ENCODE peak calls at places on chromosomes 2 and 18, in eight cellular contexts. I is kidney, O is BJ, M is psoas muscle, J is transverse colon, X is MG63, V is DND-41, S is fibroblast of the aortic adventitia. H is an unnamed sample.

GRCh38 chr2:222305510-222306392 is 7.0 kb upstream of the PAX3 start:
- DNase-seq in I (no peak), O (no peak), M (no peak), J (no peak), X (peak), V (no peak), S (peak), H (no peak)

GRCh38 chr2:239021651-239022436 is 174.0 kb downstream of the TWIST2 start:
- DNase-seq in I (no peak), O (no peak), M (no peak), J (no peak), X (no peak), V (no peak), S (no peak), H (no peak)

GRCh38 chr2:227415538-227416424 is 28.0 kb upstream of the SCYGR1 start:
- DNase-seq in I (no peak), O (no peak), M (peak), J (no peak), X (peak), V (no peak), S (peak), H (peak)

GRCh38 chr2:132503621-132504200 is 87.1 kb downstream of the GPR39 start:
- DNase-seq in I (no peak), O (peak), M (no peak), J (peak), X (peak), V (no peak), S (peak), H (no peak)

GRCh38 chr2:30239308-30240161 is 8.2 kb downstream of the LBH start:
- DNase-seq in I (peak), O (no peak), M (peak), J (peak), X (peak), V (peak), S (peak), H (peak)

GRCh38 chr2:226086190-226086589 is 686.7 kb downstream of the NYAP2 start:
- DNase-seq in I (no peak), O (no peak), M (no peak), J (no peak), X (no peak), V (no peak), S (no peak), H (no peak)

GRCh38 chr2:196131384-196131861 is 40.0 kb downstream of the STK17B start:
- DNase-seq in I (no peak), O (no peak), M (no peak), J (peak), X (peak), V (peak), S (peak), H (peak)

GRCh38 chr2:190266314-190266713 is 53.3 kb downstream of the HIBCH start:
- DNase-seq in I (no peak), O (no peak), M (no peak), J (no peak), X (no peak), V (no peak), S (no peak), H (no peak)

GRCh38 chr2:172462393-172463381 is 35.3 kb downstream of the ITGA6 start:
- DNase-seq in I (no peak), O (no peak), M (no peak), J (peak), X (no peak), V (peak), S (no peak), H (no peak)

GRCh38 chr2:176174850-176175728 is 13.4 kb upstream of the HOXD1 start:
- DNase-seq in I (peak), O (no peak), M (no peak), J (peak), X (no peak), V (no peak), S (no peak), H (no peak)

GRCh38 chr18:26546875-26547301 is 1.5 kb downstream of the KCTD1 start:
- DNase-seq in I (peak), O (no peak), M (peak), J (no peak), X (no peak), V (no peak), S (no peak), H (no peak)
- H3K4me3 ChIP-seq in I (peak), O (peak), M (peak), J (no peak), X (peak), V (no peak), S (peak), H (no peak)

GRCh38 chr2:60317029-60317386 is 236.4 kb downstream of the BCL11A start:
- DNase-seq in I (no peak), O (no peak), M (no peak), J (no peak), X (no peak), V (no peak), S (no peak), H (no peak)

GRCh38 chr2:60319031-60319547 is 234.4 kb downstream of the BCL11A start:
- DNase-seq in I (no peak), O (no peak), M (no peak), J (no peak), X (no peak), V (no peak), S (no peak), H (peak)

GRCh38 chr2:60318544-60318943 is 234.9 kb downstream of the BCL11A start:
- DNase-seq in I (no peak), O (no peak), M (no peak), J (no peak), X (no peak), V (no peak), S (no peak), H (peak)

GRCh38 chr2:60316381-60317028 is 236.9 kb downstream of the BCL11A start:
- DNase-seq in I (no peak), O (no peak), M (no peak), J (no peak), X (no peak), V (no peak), S (no peak), H (peak)

DNA sequence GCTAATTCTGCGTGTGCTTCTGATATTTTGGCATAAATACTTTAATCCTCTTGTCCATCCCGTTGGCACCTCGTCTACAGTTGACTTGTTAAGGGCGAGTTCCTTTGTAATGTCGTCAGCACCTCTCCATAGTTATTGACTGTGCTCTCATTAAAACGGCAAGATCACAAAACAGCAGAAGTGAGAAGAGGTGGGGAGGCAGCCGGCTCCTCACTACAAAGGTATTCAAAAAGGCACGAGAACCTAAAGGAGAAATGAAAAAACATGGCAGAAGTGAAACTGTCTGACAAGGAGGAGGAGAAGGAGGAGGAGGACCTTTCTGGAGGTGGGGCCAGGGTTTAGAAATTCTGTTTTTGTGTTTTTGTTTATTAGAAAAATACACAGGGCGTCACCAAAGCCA is 235.6 kb downstream of the BCL11A start:
- DNase-seq in I (no peak), O (no peak), M (no peak), J (no peak), X (no peak), V (no peak), S (no peak), H (peak)
- H3K4me3 ChIP-seq in I (no peak), O (no peak), M (peak), J (no peak), X (no peak), V (no peak), S (no peak), H (no peak)

DNA sequence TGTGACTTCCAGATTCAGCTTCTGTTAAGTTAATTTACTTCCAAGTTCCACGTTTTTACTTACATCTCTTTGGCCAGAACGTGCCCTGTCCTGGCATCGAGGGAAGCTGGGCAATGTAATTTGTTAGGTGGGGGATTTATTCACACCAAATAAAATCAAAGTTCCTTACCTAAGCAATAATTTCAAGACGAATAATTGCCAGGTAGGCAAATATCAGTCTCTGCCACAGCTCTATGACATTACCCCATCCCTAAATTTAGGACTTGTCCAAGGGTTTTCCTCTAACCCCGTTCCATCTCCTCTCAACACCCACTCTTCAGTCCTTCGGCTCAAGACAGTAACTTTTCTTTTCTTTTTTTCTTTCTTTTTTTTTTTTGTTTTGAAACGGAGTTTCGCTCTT is 38.3 kb upstream of the LAMA1 start:
- DNase-seq in I (no peak), O (no peak), M (no peak), J (no peak), X (no peak), V (no peak), S (no peak), H (no peak)
- H3K4me3 ChIP-seq in I (no peak), O (no peak), M (no peak), J (no peak), X (no peak), V (no peak), S (no peak), H (no peak)

GRCh38 chr2:153939124-153939796 is 67.5 kb downstream of the GALNT13 start:
- DNase-seq in I (no peak), O (no peak), M (no peak), J (no peak), X (no peak), V (no peak), S (no peak), H (no peak)

GRCh38 chr2:153940511-153940910 is 68.8 kb downstream of the GALNT13 start:
- DNase-seq in I (no peak), O (no peak), M (no peak), J (no peak), X (no peak), V (no peak), S (peak), H (no peak)

GRCh38 chr2:153935511-153935910 is 63.8 kb downstream of the GALNT13 start:
- DNase-seq in I (no peak), O (no peak), M (no peak), J (no peak), X (no peak), V (no peak), S (no peak), H (no peak)
- H3K4me3 ChIP-seq in I (no peak), O (no peak), M (no peak), J (no peak), X (no peak), V (no peak), S (no peak), H (no peak)

GRCh38 chr2:81299841-81300240 is 995.3 kb upstream of the LRRTM1 start:
- DNase-seq in I (no peak), O (no peak), M (no peak), J (no peak), X (no peak), V (no peak), S (no peak), H (no peak)

GRCh38 chr2:81304154-81304830 is 999.7 kb upstream of the LRRTM1 start:
- DNase-seq in I (no peak), O (no peak), M (no peak), J (no peak), X (no peak), V (no peak), S (no peak), H (no peak)
- H3K4me3 ChIP-seq in I (no peak), O (no peak), M (no peak), J (no peak), X (no peak), V (no peak), S (no peak), H (no peak)

GRCh38 chr2:237604960-237605359 is 14.4 kb upstream of the RAB17 start:
- DNase-seq in I (no peak), O (no peak), M (no peak), J (no peak), X (peak), V (no peak), S (peak), H (no peak)

GRCh38 chr2:237604391-237604790 is 13.9 kb upstream of the RAB17 start:
- DNase-seq in I (peak), O (no peak), M (no peak), J (no peak), X (no peak), V (no peak), S (no peak), H (no peak)

GRCh38 chr2:237602409-237602808 is 11.9 kb upstream of the RAB17 start:
- DNase-seq in I (no peak), O (no peak), M (no peak), J (no peak), X (no peak), V (no peak), S (no peak), H (no peak)

GRCh38 chr2:237603049-237603717 is 12.6 kb upstream of the RAB17 start:
- DNase-seq in I (peak), O (no peak), M (no peak), J (no peak), X (no peak), V (no peak), S (no peak), H (no peak)

GRCh38 chr2:237603718-237604362 is 13.3 kb upstream of the RAB17 start:
- DNase-seq in I (no peak), O (no peak), M (no peak), J (peak), X (no peak), V (no peak), S (peak), H (peak)
- H3K4me3 ChIP-seq in I (no peak), O (no peak), M (no peak), J (no peak), X (no peak), V (no peak), S (no peak), H (no peak)

GRCh38 chr2:60741588-60741987 is 14.5 kb upstream of the PAPOLG start:
- DNase-seq in I (no peak), O (no peak), M (no peak), J (no peak), X (no peak), V (no peak), S (peak), H (no peak)

GRCh38 chr2:60739156-60739555 is 16.9 kb upstream of the PAPOLG start:
- DNase-seq in I (no peak), O (no peak), M (no peak), J (no peak), X (no peak), V (no peak), S (no peak), H (no peak)

GRCh38 chr2:60738679-60739078 is 17.4 kb upstream of the PAPOLG start:
- DNase-seq in I (no peak), O (no peak), M (no peak), J (no peak), X (no peak), V (no peak), S (no peak), H (no peak)

GRCh38 chr2:60735496-60736250 is 20.4 kb upstream of the PAPOLG start:
- DNase-seq in I (no peak), O (no peak), M (no peak), J (no peak), X (peak), V (peak), S (no peak), H (no peak)
- H3K4me3 ChIP-seq in I (peak), O (peak), M (peak), J (peak), X (peak), V (no peak), S (peak), H (no peak)

DNA sequence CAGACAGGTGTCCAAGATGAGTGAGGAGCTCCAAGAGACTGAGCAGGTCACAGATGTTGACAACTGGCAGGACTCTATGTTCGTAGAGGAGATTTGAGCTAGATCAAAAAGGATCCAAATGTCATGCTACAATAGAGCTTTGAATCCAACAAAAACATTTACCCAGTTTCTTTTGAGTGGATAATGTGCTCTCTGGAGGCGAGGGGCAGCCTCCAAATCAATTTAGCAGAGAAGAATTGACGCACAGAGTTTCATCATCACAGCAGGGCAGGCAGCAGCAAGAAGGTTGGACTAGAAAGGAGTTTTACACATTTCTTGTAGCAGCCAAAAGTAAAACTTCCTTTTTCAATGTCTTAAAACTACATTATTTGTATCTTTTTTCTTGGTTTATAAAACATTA is 653.0 kb downstream of the RNF144A start:
- DNase-seq in I (no peak), O (no peak), M (no peak), J (no peak), X (no peak), V (no peak), S (no peak), H (no peak)
- H3K4me3 ChIP-seq in I (no peak), O (no peak), M (no peak), J (no peak), X (no peak), V (no peak), S (no peak), H (no peak)

DNA sequence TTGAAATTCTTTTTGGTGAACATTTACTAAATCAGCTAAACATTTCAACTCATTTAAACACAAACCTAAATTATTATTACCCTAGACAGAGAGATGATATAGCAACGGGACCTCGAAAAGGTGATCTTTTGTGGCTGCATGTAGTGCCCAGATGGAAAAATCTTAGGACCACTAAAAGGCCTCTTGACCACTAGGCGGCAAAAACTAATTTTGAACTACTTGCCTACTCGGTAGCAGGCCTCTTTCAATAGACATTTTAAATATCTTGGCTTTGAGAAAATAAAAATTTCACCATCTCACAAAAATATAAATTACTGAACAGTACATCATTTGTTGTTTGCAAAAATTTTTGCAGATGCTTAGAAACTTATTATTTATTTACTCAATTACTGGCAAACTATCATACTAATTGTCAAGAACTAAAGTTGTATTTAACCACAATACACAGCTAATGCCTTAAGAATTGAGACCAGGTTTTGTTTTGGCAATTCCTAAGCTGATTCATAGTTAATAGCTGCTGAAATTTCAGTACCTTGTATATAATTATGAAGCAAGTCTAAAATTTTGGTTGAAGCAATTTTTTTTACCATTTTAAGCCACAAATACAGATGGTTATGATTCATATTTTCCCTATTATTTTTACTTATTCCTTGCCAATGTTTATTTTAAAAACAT is 9.4 kb downstream of the COL3A1 start:
- DNase-seq in I (no peak), O (peak), M (no peak), J (no peak), X (peak), V (no peak), S (peak), H (peak)
- H3K4me3 ChIP-seq in I (no peak), O (no peak), M (no peak), J (no peak), X (no peak), V (no peak), S (peak), H (no peak)

DNA sequence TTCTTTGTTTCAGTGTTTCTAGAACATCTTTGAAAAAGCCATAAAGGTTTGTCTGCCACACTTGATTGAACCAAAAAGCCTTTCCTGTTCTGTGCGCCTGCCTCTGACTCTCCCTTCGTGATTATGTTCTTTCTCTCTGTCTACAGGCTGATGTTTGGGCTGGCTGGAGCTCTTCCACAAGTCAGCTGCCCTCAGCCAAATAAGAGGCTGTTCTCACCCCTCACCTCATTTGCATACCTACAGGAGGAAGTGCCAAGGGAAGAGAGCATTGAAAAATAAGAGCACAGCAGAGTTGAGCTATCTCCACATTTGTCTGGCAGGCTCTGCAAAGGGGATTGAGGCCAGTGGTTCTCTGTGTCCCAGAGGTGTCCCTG is 15.8 kb downstream of the INPP5D start:
- DNase-seq in I (no peak), O (no peak), M (no peak), J (peak), X (no peak), V (peak), S (no peak), H (no peak)
- H3K4me3 ChIP-seq in I (no peak), O (no peak), M (no peak), J (no peak), X (no peak), V (no peak), S (no peak), H (no peak)

H was measured in SJSA1.